ENCODE peak calls at places on chromosome 19, in seven cellular contexts. Q, V, J, R, B, W and H are unnamed samples.

GRCh38 chr19:46665072-46665471 is 4.1 kb upstream of the DACT3 start:
- DNase-seq in R (no peak), W (no peak), B (no peak), Q (no peak), J (no peak), V (no peak), H (no peak)

GRCh38 chr19:10299545-10300458 is 9.8 kb downstream of the ZGLP1 start:
- DNase-seq in W (no peak), R (no peak), J (no peak), V (no peak), B (no peak), Q (no peak), H (no peak)

GRCh38 chr19:45403781-45404556 is 900 bp downstream of the PPP1R13L start:
- DNase-seq in W (peak; percentile 77), V (peak; percentile 60), B (peak; percentile 75), J (peak; percentile 41), R (peak; percentile 79), Q (no peak), H (no peak)

GRCh38 chr19:48480476-48481190 is 11.5 kb downstream of the CYTH2 start:
- DNase-seq in B (no peak), V (no peak), J (peak; percentile 82), Q (no peak), R (no peak), W (no peak), H (peak; percentile 51)

GRCh38 chr19:48874309-48875135 is 2.3 kb downstream of the PPP1R15A start:
- DNase-seq in R (no peak), Q (peak; percentile 66), V (peak; percentile 72), W (peak; percentile 1), B (peak; percentile 73), J (peak; percentile 82), H (no peak)

GRCh38 chr19:6273701-6274601 is 5.8 kb downstream of the MLLT1 start:
- DNase-seq in W (no peak), J (peak; percentile 99), Q (peak; percentile 88), V (peak; percentile 83), R (peak; percentile 62), B (peak; percentile 95), H (peak; percentile 91)

GRCh38 chr19:57302020-57302465 is 18.2 kb upstream of the ZNF543 start:
- DNase-seq in Q (peak; percentile 83), R (peak; percentile 52), B (peak; percentile 94), V (peak; percentile 99), W (no peak), J (peak; percentile 98), H (peak; percentile 88)

GRCh38 chr19:48739400-48739825 is 997 bp downstream of the RASIP1 start:
- DNase-seq in J (no peak), B (no peak), Q (no peak), V (no peak), R (no peak), W (peak; percentile 45), H (no peak)

GRCh38 chr19:45113628-45114027 is 20.6 kb downstream of the PPP1R37 start:
- DNase-seq in R (peak; percentile 82), Q (no peak), B (peak; percentile 61), V (no peak), W (no peak), J (no peak), H (no peak)

GRCh38 chr19:42091300-42092266 is 15.6 kb downstream of the ZNF574 start:
- DNase-seq in W (no peak), V (peak; percentile 63), J (peak; percentile 79), Q (no peak), B (peak; percentile 49), R (no peak), H (peak; percentile 59)

GRCh38 chr19:46447824-46448223 is 19.1 kb upstream of the PNMA8C start:
- DNase-seq in R (no peak), B (no peak), W (no peak), V (no peak), Q (no peak), J (no peak), H (no peak)

GRCh38 chr19:42285546-42285945 is 16.4 kb upstream of the PRR19 start:
- DNase-seq in V (no peak), W (peak; percentile 46), J (no peak), B (no peak), R (peak; percentile 8), Q (no peak), H (no peak)

GRCh38 chr19:12785431-12786011 is 5.8 kb upstream of the JUNB start:
- DNase-seq in J (peak; percentile 17), W (no peak), Q (no peak), B (no peak), R (no peak), V (no peak), H (no peak)

GRCh38 chr19:8022275-8022674 is 16.8 kb upstream of the ELAVL1 start:
- DNase-seq in V (no peak), W (no peak), R (no peak), Q (no peak), B (no peak), J (no peak), H (no peak)

GRCh38 chr19:29305268-29305667 is 92.3 kb upstream of the UQCRFS1 start:
- DNase-seq in V (no peak), Q (no peak), J (no peak), W (no peak), R (no peak), B (no peak), H (no peak)

DNA sequence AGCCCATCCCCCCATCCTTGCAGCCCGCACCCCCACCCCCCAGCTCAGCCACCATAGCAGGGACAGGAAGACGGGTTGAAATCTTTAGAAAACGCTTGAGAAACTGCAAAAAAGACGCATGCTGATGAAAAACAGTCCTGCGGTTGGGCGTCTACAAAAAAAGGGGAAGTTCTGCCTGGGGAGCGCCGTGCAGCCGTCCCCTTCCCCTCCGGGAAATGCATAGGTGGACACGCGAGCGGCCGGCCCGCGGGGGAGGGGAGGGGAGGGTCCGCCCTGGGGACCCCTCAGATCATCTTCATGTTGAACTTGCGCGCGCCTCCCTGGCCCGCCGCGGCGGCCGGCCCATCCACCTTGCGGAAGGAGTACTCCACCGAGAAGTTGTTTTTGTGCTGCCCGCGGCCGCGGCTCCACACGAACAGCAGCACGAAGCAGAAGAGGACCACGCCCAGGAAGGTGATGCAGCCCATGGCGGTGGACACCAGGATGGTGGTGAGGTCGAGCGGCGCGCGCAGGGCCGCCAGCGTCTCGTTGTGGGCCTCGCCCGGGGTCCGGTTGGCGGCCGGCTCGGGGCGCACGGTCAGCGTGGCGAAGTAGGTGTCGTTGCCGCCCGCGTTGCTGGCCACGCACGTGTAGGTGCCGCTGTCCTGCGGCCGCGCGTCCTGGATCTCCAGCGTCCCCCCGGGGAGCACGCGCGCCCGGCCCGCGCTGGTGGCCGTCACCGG is 7.9 kb upstream of the PEAK3 start:
- DNase-seq in R (no peak), J (peak; percentile 66), B (no peak), W (peak; percentile 53), V (peak; percentile 24), Q (no peak), H (no peak)
- TF ChIP-seq EZH2 in R (peak; percentile 77), J (peak; percentile 77), B (no peak), W (peak; percentile 91), V (no peak), Q (peak; percentile 10), H (no peak)

GRCh38 chr19:11401808-11402543 is 17.1 kb downstream of the RGL3 start:
- DNase-seq in Q (no peak), J (no peak), W (no peak), R (no peak), B (no peak), V (no peak), H (no peak)
- TF ChIP-seq EZH2 in Q (no peak), J (no peak), W (no peak), R (no peak), B (no peak), V (no peak), H (no peak)

GRCh38 chr19:50327013-50327412 is 2.2 kb downstream of the KCNC3 start:
- DNase-seq in J (no peak), V (no peak), B (no peak), W (no peak), R (no peak), Q (no peak), H (no peak)

GRCh38 chr19:50327461-50328256 is 1.5 kb downstream of the KCNC3 start:
- DNase-seq in V (no peak), R (no peak), J (no peak), Q (no peak), W (no peak), B (no peak), H (no peak)

GRCh38 chr19:50329146-50329925 is at the start of gene KCNC3:
- DNase-seq in B (peak; percentile 99), V (peak; percentile 69), Q (peak; percentile 72), R (peak; percentile 99), W (peak; percentile 100), J (peak; percentile 95), H (peak; percentile 83)

GRCh38 chr19:50330365-50331078 is 1.3 kb upstream of the KCNC3 start:
- DNase-seq in J (peak; percentile 59), B (peak; percentile 80), R (peak; percentile 95), V (no peak), W (peak; percentile 98), Q (no peak), H (no peak)

DNA sequence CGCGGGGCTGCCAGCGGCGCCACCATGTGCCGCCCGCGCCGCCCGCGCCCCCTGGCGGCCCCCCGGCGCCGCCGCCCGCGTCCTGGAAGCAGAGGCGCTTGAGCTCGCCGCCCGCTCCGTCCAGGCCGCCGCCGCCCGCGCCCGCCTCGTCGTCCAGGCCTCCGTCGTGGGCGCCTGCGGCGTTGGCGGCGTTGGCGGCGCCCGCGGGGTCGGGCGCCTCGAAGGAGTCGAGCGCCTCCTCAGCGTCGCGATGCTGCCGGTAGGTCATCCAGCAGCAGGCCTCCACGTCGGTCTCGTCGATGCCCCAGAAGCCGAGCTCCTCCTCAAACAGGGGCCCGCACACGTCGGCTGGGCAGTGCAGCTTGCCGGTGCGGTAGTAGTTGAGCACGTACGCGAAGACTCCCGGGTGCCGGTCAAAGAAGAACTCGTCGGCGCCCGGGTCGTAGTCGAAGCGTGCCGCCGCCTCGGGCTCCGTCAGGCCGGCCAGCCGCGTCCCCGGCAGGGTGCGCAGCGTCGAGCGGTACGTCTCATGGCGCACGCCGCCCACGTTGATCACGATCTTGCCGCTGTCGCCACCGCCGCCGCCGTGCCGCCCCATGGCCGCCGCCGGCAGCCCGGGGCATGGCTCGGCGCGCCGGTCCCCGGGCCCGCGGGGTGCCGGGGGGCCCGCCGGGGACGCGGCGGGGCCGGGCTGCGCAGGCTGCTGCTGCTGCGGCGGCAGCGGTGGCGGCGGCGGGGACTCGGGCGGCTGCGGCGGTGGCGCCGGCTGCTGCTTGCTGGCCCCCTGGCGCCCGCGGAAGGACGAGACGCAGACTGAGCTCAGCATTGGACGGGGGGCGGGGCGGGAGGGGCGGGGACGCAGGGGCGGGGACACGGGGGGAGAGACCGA is 676 bp downstream of the KCNC3 start:
- DNase-seq in W (peak; percentile 55), J (peak; percentile 55), R (peak; percentile 46), Q (no peak), B (peak; percentile 39), V (no peak), H (no peak)
- TF ChIP-seq EZH2 in W (peak; percentile 71), J (peak; percentile 73), R (peak; percentile 68), Q (peak; percentile 94), B (no peak), V (peak; percentile 72), H (peak; percentile 82)

GRCh38 chr19:40813182-40813581 is 14.2 kb downstream of the EGLN2 start:
- DNase-seq in B (no peak), Q (no peak), R (no peak), V (no peak), J (no peak), W (no peak), H (no peak)

GRCh38 chr19:40808497-40808896 is 9.5 kb downstream of the EGLN2 start:
- DNase-seq in V (no peak), Q (no peak), W (no peak), J (no peak), R (no peak), B (no peak), H (no peak)

GRCh38 chr19:40810160-40810559 is 11.2 kb downstream of the EGLN2 start:
- DNase-seq in W (no peak), R (no peak), B (no peak), V (no peak), J (no peak), Q (no peak), H (no peak)

GRCh38 chr19:40809358-40810086 is 10.5 kb downstream of the EGLN2 start:
- DNase-seq in V (no peak), R (no peak), Q (no peak), B (no peak), W (no peak), J (no peak), H (no peak)

GRCh38 chr19:40811478-40812341 is 12.7 kb downstream of the EGLN2 start:
- DNase-seq in W (peak; percentile 60), Q (no peak), B (no peak), J (no peak), R (peak; percentile 77), V (no peak), H (no peak)
- TF ChIP-seq EZH2 in W (no peak), Q (no peak), B (no peak), J (no peak), R (no peak), V (no peak), H (no peak)